ENCODE peak calls at places on chromosomes 11 and 22, in seven cellular contexts. B, Q, C, K, I, X and O are unnamed samples. For H3K9me3, the result is how much of the 10 kb centered on the place peaks cover.

GRCh38 chr11:108697872-108698473 is 33.1 kb downstream of the DDX10 start:
- DNase-seq in B (peak), Q (peak), C (peak), K (peak), I (peak), X (peak), O (peak)

GRCh38 chr22:24761888-24762675 is 12.4 kb downstream of the PIWIL3 start:
- DNase-seq in B (no peak), Q (peak), C (no peak), K (no peak), I (no peak), X (no peak), O (no peak)

GRCh38 chr11:1077417-1078119 is 2.9 kb downstream of the MUC2 start:
- DNase-seq in B (no peak), Q (no peak), C (no peak), K (no peak), I (no peak), X (no peak), O (no peak)

GRCh38 chr22:46346680-46347405 is 11.3 kb downstream of the TRMU start:
- DNase-seq in B (no peak), Q (no peak), C (no peak), K (no peak), I (no peak), X (no peak), O (no peak)

GRCh38 chr11:443542-444199 is 1.9 kb upstream of the ANO9 start:
- DNase-seq in B (no peak), Q (no peak), C (no peak), K (no peak), I (no peak), X (no peak), O (no peak)

GRCh38 chr11:125036933-125037332 is 26.2 kb upstream of the SLC37A2 start:
- DNase-seq in B (no peak), Q (peak), C (no peak), K (no peak), I (peak), X (peak), O (no peak)

GRCh38 chr11:13434247-13435205 is 28.5 kb downstream of the BTBD10 start:
- DNase-seq in B (peak), Q (no peak), C (no peak), K (no peak), I (peak), X (no peak), O (no peak)

GRCh38 chr11:124310746-124311145 is 3.0 kb downstream of the OR8D1 start:
- DNase-seq in B (no peak), Q (peak), C (no peak), K (no peak), I (peak), X (peak), O (no peak)

GRCh38 chr11:117717485-117718314 is 79.3 kb downstream of the DSCAML1 start:
- DNase-seq in B (no peak), Q (no peak), C (no peak), K (no peak), I (no peak), X (peak), O (peak)

GRCh38 chr11:24357620-24358386 is 139.1 kb upstream of the LUZP2 start:
- DNase-seq in B (no peak), Q (no peak), C (no peak), K (no peak), I (no peak), X (no peak), O (no peak)

GRCh38 chr11:69276165-69276564 is 17.8 kb upstream of the MYEOV start:
- DNase-seq in B (no peak), Q (no peak), C (no peak), K (no peak), I (no peak), X (no peak), O (no peak)

GRCh38 chr11:79139900-79140299 is 300.9 kb downstream of the TENM4 start:
- DNase-seq in B (no peak), Q (no peak), C (no peak), K (no peak), I (no peak), X (no peak), O (no peak)

GRCh38 chr11:122100222-122101080 is 15.6 kb downstream of the BLID start:
- DNase-seq in B (no peak), Q (peak), C (peak), K (no peak), I (peak), X (peak), O (peak)

GRCh38 chr11:75656044-75656726 is 12.7 kb downstream of the MAP6 start:
- DNase-seq in B (no peak), Q (no peak), C (no peak), K (no peak), I (peak), X (no peak), O (no peak)

DNA sequence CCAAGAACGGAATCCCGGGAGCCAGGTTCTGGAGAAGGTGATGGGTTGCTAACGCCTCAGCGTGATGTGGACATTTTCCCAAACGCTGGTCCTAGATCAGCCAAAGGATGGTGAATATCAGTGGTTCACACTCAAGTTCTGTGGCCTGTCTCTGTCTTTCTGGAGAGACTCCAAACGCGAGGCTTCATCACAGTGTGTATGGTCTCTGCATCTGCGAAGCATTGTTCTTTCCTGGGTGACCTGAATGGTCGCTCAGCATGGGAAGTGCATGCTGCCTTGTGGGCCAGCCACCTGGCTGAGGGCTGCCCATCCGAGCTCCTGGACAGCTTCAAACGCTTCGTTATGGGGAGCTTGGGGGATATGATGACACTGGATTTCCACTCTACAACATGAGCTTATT is 810.0 kb downstream of the TBC1D22A start:
- DNase-seq in B (no peak), Q (no peak), C (no peak), K (no peak), I (no peak), X (no peak), O (no peak)
- H3K9me3 ChIP-seq in B (under half), Q (under half), C (under half), K (under half), I (under half), X (under half), O (under half)

GRCh38 chr22:49108636-49109315 is 718.9 kb downstream of the BRD1 start:
- DNase-seq in B (no peak), Q (no peak), C (no peak), K (no peak), I (no peak), X (no peak), O (no peak)

GRCh38 chr22:49106136-49106930 is 721.3 kb downstream of the BRD1 start:
- DNase-seq in B (no peak), Q (no peak), C (no peak), K (no peak), I (no peak), X (no peak), O (no peak)

GRCh38 chr22:49107561-49107960 is 720.1 kb downstream of the BRD1 start:
- DNase-seq in B (no peak), Q (no peak), C (no peak), K (no peak), I (no peak), X (no peak), O (no peak)

GRCh38 chr22:49111085-49111484 is 716.6 kb downstream of the BRD1 start:
- DNase-seq in B (no peak), Q (no peak), C (no peak), K (no peak), I (no peak), X (no peak), O (no peak)

DNA sequence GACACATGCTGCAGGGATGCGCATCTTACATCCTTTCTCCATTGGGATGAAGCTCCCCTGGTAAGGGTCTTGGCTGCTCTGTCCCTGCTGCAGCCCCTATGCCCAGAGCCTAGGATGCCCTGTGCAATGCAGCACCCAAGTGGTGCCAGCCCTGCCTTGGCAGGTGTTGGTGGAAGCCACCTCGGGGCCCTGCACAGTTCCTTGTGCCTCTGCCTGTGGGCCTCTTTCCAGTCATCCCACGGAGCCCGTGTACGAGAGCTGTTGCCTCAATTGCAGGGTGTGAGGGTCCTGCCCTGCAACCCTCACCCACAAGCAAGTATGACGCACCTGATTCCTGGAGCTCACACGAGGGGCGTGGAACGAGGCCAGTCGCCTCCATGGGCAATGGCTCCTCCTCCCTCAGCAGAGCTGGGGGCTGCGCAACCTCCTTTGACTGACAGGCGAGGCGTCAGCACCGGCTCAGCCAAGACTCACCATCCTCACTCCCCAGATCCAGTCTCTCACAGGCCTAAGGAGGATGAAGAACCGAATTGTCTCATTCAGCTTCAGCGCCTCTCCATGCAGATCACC is 719.6 kb downstream of the BRD1 start:
- DNase-seq in B (no peak), Q (no peak), C (no peak), K (no peak), I (no peak), X (no peak), O (no peak)
- H3K9me3 ChIP-seq in B (under half), Q (under half), C (under half), K (under half), I (under half), X (under half), O (under half)

GRCh38 chr11:33039274-33040126 is at the start of gene TCP11L1:
- DNase-seq in B (peak), Q (peak), C (peak), K (peak), I (peak), X (peak), O (peak)

GRCh38 chr11:33043221-33043833 is 4.0 kb downstream of the TCP11L1 start:
- DNase-seq in B (no peak), Q (no peak), C (no peak), K (no peak), I (peak), X (no peak), O (no peak)

GRCh38 chr11:33040127-33040861 is 922 bp downstream of the TCP11L1 start:
- DNase-seq in B (no peak), Q (peak), C (peak), K (no peak), I (peak), X (no peak), O (no peak)

GRCh38 chr11:33044281-33044680 is 4.9 kb downstream of the TCP11L1 start:
- DNase-seq in B (peak), Q (no peak), C (no peak), K (no peak), I (peak), X (peak), O (no peak)

DNA sequence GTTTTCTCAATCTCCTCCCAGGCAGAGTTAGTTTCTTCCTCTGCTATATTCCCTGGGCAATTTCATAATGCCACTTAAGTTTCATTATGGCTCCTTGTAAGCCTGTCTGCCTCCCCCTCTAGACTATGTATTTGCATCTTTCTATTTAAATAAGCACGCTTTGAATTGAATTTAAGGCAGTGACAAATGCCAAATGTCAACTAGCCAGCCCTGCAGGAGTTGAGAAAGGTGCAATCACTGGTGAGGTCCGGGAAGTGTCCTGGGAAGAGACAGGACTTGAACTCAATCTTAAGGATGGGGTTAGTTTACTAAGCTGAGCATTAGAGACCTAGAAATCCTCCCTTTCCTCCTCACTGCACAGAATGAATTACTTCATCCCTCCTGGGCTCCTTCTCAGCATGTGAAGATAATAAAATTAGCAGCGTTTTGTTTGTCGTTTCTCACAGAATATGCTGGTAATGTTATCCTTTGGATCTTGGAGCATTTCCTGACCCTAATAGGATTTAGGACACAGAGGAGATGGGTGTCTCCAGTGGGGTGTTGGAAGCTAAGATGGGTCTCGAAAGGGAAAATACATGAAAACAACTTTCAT is 1.6 kb downstream of the TCP11L1 start:
- DNase-seq in B (no peak), Q (no peak), C (no peak), K (no peak), I (no peak), X (no peak), O (no peak)
- H3K9me3 ChIP-seq in B (under half), Q (under half), C (under half), K (under half), I (under half), X (under half), O (under half)

GRCh38 chr22:48053973-48054372 is 1291.5 kb downstream of the TBC1D22A start:
- DNase-seq in B (no peak), Q (no peak), C (no peak), K (no peak), I (no peak), X (no peak), O (no peak)
- H3K9me3 ChIP-seq in B (under half), Q (under half), C (under half), K (under half), I (under half), X (under half), O (under half)

DNA sequence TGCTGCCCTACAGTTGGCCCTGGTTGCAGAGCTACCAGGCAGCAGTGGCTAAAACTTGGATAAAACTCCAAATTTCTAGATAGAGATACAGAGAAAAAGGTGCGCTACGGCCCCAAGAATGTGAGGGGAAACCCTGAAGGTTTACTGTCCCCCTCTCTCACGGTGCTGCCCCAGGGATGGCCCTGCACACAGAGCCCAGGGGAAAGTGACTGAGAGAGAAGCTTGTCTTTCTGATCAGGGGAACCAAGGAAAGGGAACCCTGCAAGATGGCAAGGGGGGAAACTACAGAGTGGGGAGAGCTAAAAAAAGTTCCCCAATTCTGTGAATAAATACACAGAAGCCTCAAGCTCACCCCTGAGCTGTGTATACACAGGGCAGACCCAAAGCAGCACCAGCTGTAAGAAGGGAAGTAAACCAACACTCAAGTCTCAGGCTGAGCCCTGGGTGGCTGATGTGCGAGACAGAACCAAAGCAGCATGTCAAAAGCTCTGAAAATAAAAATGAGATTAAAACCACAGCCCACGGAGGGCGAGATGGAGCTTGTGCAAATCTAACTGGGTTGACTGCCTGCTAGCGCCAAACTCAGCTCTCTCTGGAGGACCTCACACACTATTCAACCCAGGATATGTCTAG is 22.1 kb downstream of the GNB1L start:
- DNase-seq in B (no peak), Q (no peak), C (no peak), K (no peak), I (no peak), X (no peak), O (no peak)
- H3K9me3 ChIP-seq in B (under half), Q (under half), C (under half), K (under half), I (under half), X (under half), O (under half)

GRCh38 chr11:3357302-3357701 is 21.6 kb downstream of the ZNF195 start:
- DNase-seq in B (no peak), Q (no peak), C (no peak), K (no peak), I (no peak), X (no peak), O (no peak)
- H3K9me3 ChIP-seq in B (under half), Q (under half), C (half or more), K (half or more), I (half or more), X (under half), O (under half)

GRCh38 chr22:49345896-49346295 is 481.8 kb downstream of the BRD1 start:
- DNase-seq in B (no peak), Q (no peak), C (no peak), K (no peak), I (no peak), X (no peak), O (no peak)
- H3K9me3 ChIP-seq in B (under half), Q (under half), C (under half), K (under half), I (under half), X (under half), O (under half)